ENCODE peak calls at places on chromosomes 12 and 14, in six cellular contexts. V, T, L, Z, M and D are unnamed samples.
A peak's percentile ranks its signal among the peaks of the same experiment; 100 is the strongest.

GRCh38 chr12:89906178-89906577 is 197.5 kb upstream of the ATP2B1 start:
- DNase-seq in L (no peak), V (no peak), Z (no peak), M (no peak), T (no peak), D (no peak)

GRCh38 chr14:92495041-92495440 is 18.5 kb upstream of the RIN3 start:
- DNase-seq in M (no peak), V (peak; percentile 50), Z (no peak), T (no peak), L (no peak), D (no peak)

GRCh38 chr12:88419794-88420193 is 160.5 kb downstream of the KITLG start:
- DNase-seq in L (no peak), V (peak; percentile 65), M (no peak), T (no peak), Z (no peak), D (no peak)

GRCh38 chr14:69719501-69719951 is 47.4 kb upstream of the SRSF5 start:
- DNase-seq in V (peak; percentile 99), L (no peak), M (peak; percentile 50), T (no peak), Z (peak; percentile 78), D (no peak)

GRCh38 chr12:75725505-75726120 is 214.2 kb upstream of the KRR1 start:
- DNase-seq in L (no peak), M (no peak), Z (no peak), T (no peak), V (peak; percentile 47), D (no peak)

GRCh38 chr12:64256166-64256800 is 34.2 kb upstream of the KICS2 start:
- DNase-seq in L (no peak), Z (peak; percentile 80), M (no peak), T (no peak), V (peak; percentile 81), D (no peak)

GRCh38 chr14:65440230-65440629 is 27.7 kb downstream of the FUT8 start:
- DNase-seq in Z (no peak), T (no peak), L (no peak), V (no peak), M (no peak), D (no peak)

GRCh38 chr14:91059576-91060471 is 617 bp downstream of the RPS6KA5 start:
- DNase-seq in M (no peak), Z (no peak), T (peak; percentile 61), V (peak; percentile 6), L (peak; percentile 33), D (peak; percentile 54)

GRCh38 chr14:54877703-54878021 is 25.0 kb downstream of the GCH1 start:
- DNase-seq in Z (no peak), T (no peak), M (no peak), L (no peak), V (no peak), D (no peak)

GRCh38 chr12:6938353-6939186 is 5.0 kb upstream of the RNU7-1 start:
- DNase-seq in L (peak; percentile 27), V (no peak), T (no peak), M (no peak), Z (no peak), D (peak; percentile 37)

GRCh38 chr12:47799357-47799955 is 20.2 kb downstream of the HDAC7 start:
- DNase-seq in L (peak; percentile 74), V (peak; percentile 60), M (peak; percentile 69), Z (no peak), T (no peak), D (peak; percentile 84)

GRCh38 chr12:111488271-111488670 is 82.5 kb downstream of the SH2B3 start:
- DNase-seq in V (peak; percentile 87), M (peak; percentile 56), T (no peak), L (peak; percentile 30), Z (peak; percentile 28), D (no peak)

GRCh38 chr14:91946313-91947195 is 940 bp downstream of the FBLN5 start:
- DNase-seq in T (no peak), L (no peak), V (peak; percentile 45), M (no peak), Z (peak; percentile 50), D (no peak)

GRCh38 chr12:53274445-53274844 is 6.3 kb downstream of the ESPL1 start:
- DNase-seq in M (no peak), Z (no peak), T (no peak), V (no peak), L (no peak), D (peak; percentile 6)

GRCh38 chr12:98503593-98504367 is 11.6 kb upstream of the TMPO start:
- DNase-seq in M (peak; percentile 94), V (peak; percentile 96), T (peak; percentile 94), L (peak; percentile 96), Z (peak; percentile 96), D (peak; percentile 97)

GRCh38 chr14:94044476-94045091 is 18.4 kb downstream of the OTUB2 start:
- DNase-seq in M (no peak), V (no peak), T (no peak), Z (no peak), L (no peak), D (no peak)

GRCh38 chr12:57737467-57738141 is 938 bp downstream of the AGAP2 start:
- DNase-seq in T (no peak), V (peak; percentile 21), M (no peak), L (no peak), Z (no peak), D (no peak)

GRCh38 chr12:72612171-72612570 is 340.0 kb downstream of the TRHDE start:
- DNase-seq in V (no peak), Z (no peak), M (no peak), L (no peak), T (no peak), D (no peak)

GRCh38 chr12:75553865-75554555 is 42.6 kb upstream of the KRR1 start:
- DNase-seq in V (no peak), Z (no peak), M (no peak), L (no peak), T (no peak), D (no peak)

GRCh38 chr14:100533647-100534485 is 53.4 kb downstream of the BEGAIN start:
- DNase-seq in Z (peak; percentile 22), M (peak; percentile 16), T (peak; percentile 9), V (peak; percentile 16), L (peak; percentile 24), D (peak; percentile 50)

GRCh38 chr12:12704593-12705230 is 8.7 kb upstream of the GPR19 start:
- DNase-seq in L (no peak), T (peak; percentile 24), Z (peak; percentile 96), M (no peak), V (peak; percentile 96), D (no peak)

GRCh38 chr12:79415754-79416435 is 274.9 kb downstream of the PAWR start:
- DNase-seq in Z (peak; percentile 42), V (no peak), T (no peak), L (no peak), M (no peak), D (no peak)

GRCh38 chr14:93734961-93735360 is 53.3 kb downstream of the PRIMA1 start:
- DNase-seq in V (no peak), L (no peak), T (no peak), Z (no peak), M (no peak), D (no peak)

GRCh38 chr12:43151406-43152080 is 400.5 kb downstream of the ADAMTS20 start:
- DNase-seq in M (no peak), Z (no peak), T (no peak), V (no peak), L (no peak), D (no peak)

GRCh38 chr12:51593539-51593938 is 2.5 kb downstream of the SCN8A start:
- DNase-seq in T (peak; percentile 24), V (peak; percentile 77), L (no peak), M (no peak), Z (peak; percentile 74), D (no peak)

GRCh38 chr12:14803830-14804160 is 325 bp downstream of the C12orf60 start:
- DNase-seq in M (no peak), L (no peak), Z (no peak), T (no peak), V (no peak), D (no peak)

DNA sequence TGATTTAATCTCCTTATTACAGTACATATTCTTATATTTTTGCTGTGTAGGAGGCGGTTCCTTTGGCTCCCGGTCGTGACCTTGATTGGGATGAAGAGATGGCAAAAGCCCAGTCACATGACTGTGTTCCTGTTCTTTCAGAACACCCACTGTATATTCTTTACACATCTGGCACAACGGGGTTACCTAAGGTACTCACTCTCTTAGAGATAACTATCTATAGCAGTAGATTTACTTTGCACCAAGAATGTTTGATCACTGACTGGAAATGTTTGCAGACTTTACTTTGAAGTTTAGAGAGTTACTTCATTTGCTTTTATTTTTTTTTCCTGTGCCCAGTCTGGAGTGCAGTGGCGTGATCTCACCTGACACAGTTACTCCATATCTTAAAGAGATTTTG is 65.2 kb downstream of the ACSS3 start:
- DNase-seq in Z (no peak), M (no peak), L (no peak), V (no peak), T (no peak), D (no peak)
- TF ChIP-seq CTCF in Z (no peak), M (no peak), L (no peak), V (no peak), T (no peak), D (no peak)

DNA sequence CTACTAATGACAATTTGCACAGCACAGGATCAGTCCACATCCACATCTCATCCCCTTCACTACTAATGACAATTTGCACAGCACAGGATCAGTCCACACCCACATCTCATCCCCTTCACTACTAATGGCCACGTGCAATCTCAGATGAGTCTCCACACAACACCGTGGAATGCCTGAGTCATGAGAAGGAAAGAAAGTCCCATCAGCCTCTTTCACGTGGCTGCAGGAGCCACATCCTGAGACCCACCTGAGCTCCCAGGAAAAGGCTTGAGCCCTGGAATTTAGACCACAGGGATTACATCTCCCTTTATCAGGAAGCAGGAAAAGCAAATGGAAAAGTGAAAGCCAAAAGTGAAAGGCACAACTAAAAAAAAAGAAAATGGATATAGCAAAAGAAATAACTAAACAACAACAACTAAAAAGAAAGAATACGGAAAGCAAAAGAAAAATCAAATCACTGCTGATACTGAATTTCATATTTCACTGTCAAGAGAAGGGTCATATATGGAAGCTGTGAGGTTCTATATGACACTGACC is 1300.5 kb downstream of the TMEM121 start:
- DNase-seq in L (no peak), Z (no peak), T (no peak), M (no peak), V (no peak), D (no peak)
- H3K9me3 ChIP-seq in L (no peaks in the 10 kb centered on the region), Z (no peaks in the 10 kb centered on the region), T (no peaks in the 10 kb centered on the region), M (no peaks in the 10 kb centered on the region), V (no peaks in the 10 kb centered on the region), D (no peaks in the 10 kb centered on the region)

GRCh38 chr14:95151561-95151960 is 5.8 kb downstream of the DICER1 start:
- DNase-seq in V (no peak), Z (no peak), L (no peak), M (no peak), T (no peak), D (no peak)

GRCh38 chr14:95156153-95156764 is 1.1 kb downstream of the DICER1 start:
- DNase-seq in V (peak; percentile 15), Z (peak; percentile 27), L (no peak), T (no peak), M (no peak), D (no peak)

GRCh38 chr14:95155044-95155443 is 2.3 kb downstream of the DICER1 start:
- DNase-seq in M (no peak), T (no peak), Z (no peak), V (no peak), L (no peak), D (no peak)

GRCh38 chr14:95156765-95157194 is 549 bp downstream of the DICER1 start:
- DNase-seq in L (peak; percentile 48), T (peak; percentile 30), Z (peak; percentile 20), V (peak; percentile 42), M (peak; percentile 43), D (peak; percentile 91)

GRCh38 chr14:95153866-95154265 is 3.5 kb downstream of the DICER1 start:
- DNase-seq in Z (no peak), T (no peak), M (no peak), L (no peak), V (no peak), D (no peak)
- H3K4me3 ChIP-seq in Z (no peak overlapping the region), T (no peak overlapping the region), M (no peak overlapping the region), L (no peak overlapping the region), V (no peak overlapping the region), D (no peak overlapping the region)

GRCh38 chr12:108854055-108854452 is 3.3 kb downstream of the SSH1 start:
- DNase-seq in T (no peak), Z (peak; percentile 98), V (peak; percentile 92), L (no peak), M (no peak), D (no peak)
- TF ChIP-seq CTCF in T (no peak), Z (peak; percentile 38), V (peak; percentile 50), L (peak; percentile 51), M (peak; percentile 56), D (peak; percentile 32)